ENCODE peak calls at places on chromosomes 12 and 14, in six cellular contexts. Y is heart right ventricle, K is kidney epithelial cell, J is choroid plexus epithelial cell, F is H1, N is epithelial cell of esophagus. C is an unnamed sample.

GRCh38 chr12:25054783-25055144 is 105.9 kb upstream of the BCAT1 start:
- DNase-seq in F (no peak), J (peak), Y (no peak), K (no peak), N (peak), C (peak)

GRCh38 chr14:93733231-93733630 is 55.1 kb downstream of the PRIMA1 start:
- DNase-seq in J (no peak), K (no peak), Y (no peak), N (no peak), F (no peak), C (no peak)

GRCh38 chr12:52543985-52544888 is 8.7 kb downstream of the KRT71 start:
- DNase-seq in J (no peak), N (no peak), K (no peak), Y (peak), F (no peak), C (no peak)

GRCh38 chr12:41100572-41100971 is 87.5 kb upstream of the PDZRN4 start:
- DNase-seq in K (no peak), Y (no peak), F (no peak), N (no peak), J (no peak), C (no peak)

GRCh38 chr12:131415781-131416180 is 295.1 kb upstream of the SFSWAP start:
- DNase-seq in F (peak), K (no peak), Y (no peak), N (no peak), J (no peak), C (no peak)

GRCh38 chr14:71138236-71139057 is 231.2 kb downstream of the PCNX1 start:
- DNase-seq in Y (no peak), J (no peak), F (no peak), N (no peak), K (no peak), C (no peak)

GRCh38 chr14:56027916-56028637 is 90.1 kb upstream of the PELI2 start:
- DNase-seq in N (no peak), Y (no peak), J (no peak), F (no peak), K (no peak), C (no peak)

GRCh38 chr14:68394719-68395117 is 398.1 kb downstream of the ZFP36L1 start:
- DNase-seq in J (no peak), F (peak), Y (peak), K (no peak), N (no peak), C (no peak)

GRCh38 chr12:110249105-110249504 is 31.9 kb upstream of the ATP2A2 start:
- DNase-seq in Y (no peak), N (no peak), J (no peak), K (no peak), F (no peak), C (peak)

GRCh38 chr12:45615268-45615667 is 114.2 kb upstream of the ARID2 start:
- DNase-seq in K (peak), F (no peak), Y (no peak), N (peak), J (peak), C (peak)

GRCh38 chr12:67042697-67043131 is 226.4 kb upstream of the CAND1 start:
- DNase-seq in Y (no peak), J (peak), F (no peak), N (peak), K (peak), C (peak)

GRCh38 chr12:43816168-43816567 is 10.1 kb upstream of the TWF1 start:
- DNase-seq in N (peak), K (no peak), J (no peak), Y (no peak), F (no peak), C (no peak)

GRCh38 chr14:95052016-95052585 is 105.2 kb downstream of the DICER1 start:
- DNase-seq in Y (no peak), N (no peak), K (no peak), J (no peak), F (no peak), C (no peak)

GRCh38 chr12:76888775-76889174 is 10.0 kb upstream of the CSRP2 start:
- DNase-seq in J (no peak), N (no peak), K (no peak), F (no peak), Y (no peak), C (no peak)

GRCh38 chr14:77026166-77026929 is 2.2 kb downstream of the IRF2BPL start:
- DNase-seq in N (peak), Y (peak), F (peak), K (no peak), J (peak), C (peak)

GRCh38 chr12:124954771-124955170 is 34.2 kb downstream of the DHX37 start:
- DNase-seq in Y (no peak), F (no peak), N (no peak), J (no peak), K (no peak), C (no peak)

GRCh38 chr14:106605548-106606448 is 1079.4 kb downstream of the TMEM121 start:
- DNase-seq in J (no peak), F (no peak), Y (peak), N (no peak), K (no peak), C (no peak)

GRCh38 chr12:89372584-89373370 is 20.5 kb upstream of the DUSP6 start:
- DNase-seq in F (no peak), J (no peak), Y (no peak), N (peak), K (no peak), C (no peak)

GRCh38 chr12:131529196-131530040 is 181.5 kb upstream of the SFSWAP start:
- DNase-seq in Y (no peak), F (no peak), N (no peak), K (no peak), J (no peak), C (no peak)

GRCh38 chr14:29521526-29522137 is 406.0 kb downstream of the PRKD1 start:
- DNase-seq in Y (no peak), F (peak), J (peak), N (peak), K (no peak), C (no peak)

GRCh38 chr14:91417134-91417982 is at the start of gene CCDC88C:
- DNase-seq in N (peak), Y (peak), K (no peak), J (no peak), F (peak), C (peak)

GRCh38 chr12:113478351-113479011 is 6.8 kb upstream of the LHX5 start:
- DNase-seq in F (peak), Y (no peak), K (no peak), N (no peak), J (no peak), C (no peak)

GRCh38 chr12:113479193-113479577 is 7.5 kb upstream of the LHX5 start:
- DNase-seq in F (no peak), N (no peak), K (no peak), J (no peak), Y (no peak), C (no peak)

GRCh38 chr12:113477171-113477841 is 5.6 kb upstream of the LHX5 start:
- DNase-seq in K (no peak), J (no peak), Y (no peak), F (peak), N (no peak), C (no peak)

GRCh38 chr12:113476093-113476986 is 4.7 kb upstream of the LHX5 start:
- DNase-seq in Y (no peak), F (peak), K (no peak), J (no peak), N (no peak), C (no peak)

DNA sequence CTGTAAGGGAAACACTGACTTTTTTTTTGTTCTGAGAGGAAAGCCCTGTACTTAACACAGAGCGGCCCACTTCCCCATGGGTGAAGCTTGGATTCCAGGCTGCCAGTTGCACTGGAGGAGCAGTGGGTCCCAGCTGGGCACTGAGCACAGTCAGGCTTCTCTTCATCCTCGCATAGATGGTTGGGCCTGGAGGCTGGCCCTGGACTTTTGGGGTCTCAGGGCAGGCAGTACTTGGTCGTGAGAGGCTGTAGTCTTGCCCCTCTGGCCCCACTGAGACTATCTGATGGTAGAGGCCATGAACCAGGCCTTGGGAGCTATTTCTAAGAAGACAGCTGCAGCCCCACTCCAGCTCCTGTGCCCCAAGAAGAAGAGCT is 6.2 kb upstream of the LHX5 start:
- DNase-seq in J (no peak), K (no peak), N (no peak), Y (no peak), F (no peak), C (no peak)
- TF ChIP-seq CTCF in J (no peak), K (no peak), N (no peak), Y (no peak), F (no peak), C (no peak)

DNA sequence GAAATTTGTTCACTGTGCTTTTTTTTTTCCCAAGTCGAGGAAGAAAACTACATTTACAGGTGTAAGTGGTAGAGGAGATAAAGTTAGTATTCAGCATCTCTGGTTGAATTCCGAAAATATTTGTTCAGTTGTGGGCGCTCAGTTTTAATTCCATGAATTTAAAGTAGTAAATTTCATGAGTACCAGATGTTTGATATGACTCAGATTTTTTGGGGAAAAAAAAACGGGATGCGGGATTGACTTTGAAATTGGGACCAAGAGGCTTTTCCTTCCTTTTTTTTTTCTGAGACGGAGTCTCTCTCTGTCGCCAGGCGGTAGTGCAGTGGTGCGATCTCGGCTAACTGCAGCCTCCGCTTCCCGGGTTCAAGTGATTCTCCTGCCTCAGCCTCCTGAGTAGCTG is 1.6 kb downstream of the TULP3 start:
- DNase-seq in J (no peak), K (no peak), N (no peak), Y (no peak), F (no peak), C (no peak)
- H3K4me3 ChIP-seq in J (no peak), K (no peak), N (no peak), Y (no peak), F (no peak), C (peak)

GRCh38 chr14:78152246-78153068 is 17.7 kb upstream of the NRXN3 start:
- DNase-seq in Y (no peak), F (no peak), J (no peak), K (no peak), N (peak), C (no peak)

GRCh38 chr14:78156196-78156595 is 14.0 kb upstream of the NRXN3 start:
- DNase-seq in Y (no peak), N (peak), K (no peak), F (no peak), J (no peak), C (no peak)

GRCh38 chr14:78157855-78158436 is 12.2 kb upstream of the NRXN3 start:
- DNase-seq in N (peak), K (peak), J (peak), F (peak), Y (peak), C (peak)

GRCh38 chr14:78153069-78153351 is 17.2 kb upstream of the NRXN3 start:
- DNase-seq in K (no peak), Y (no peak), J (peak), N (peak), F (no peak), C (peak)

GRCh38 chr14:78154827-78155226 is 15.3 kb upstream of the NRXN3 start:
- DNase-seq in N (no peak), K (no peak), F (peak), J (peak), Y (no peak), C (no peak)
- TF ChIP-seq CTCF in N (no peak), K (peak), F (peak), J (no peak), Y (no peak), C (no peak)

GRCh38 chr14:103528512-103529382 is at the start of gene TRMT61A:
- DNase-seq in J (peak), K (no peak), N (peak), Y (peak), F (peak), C (peak)
- H3K4me3 ChIP-seq in J (peak), K (peak), N (peak), Y (peak), F (peak), C (peak)

DNA sequence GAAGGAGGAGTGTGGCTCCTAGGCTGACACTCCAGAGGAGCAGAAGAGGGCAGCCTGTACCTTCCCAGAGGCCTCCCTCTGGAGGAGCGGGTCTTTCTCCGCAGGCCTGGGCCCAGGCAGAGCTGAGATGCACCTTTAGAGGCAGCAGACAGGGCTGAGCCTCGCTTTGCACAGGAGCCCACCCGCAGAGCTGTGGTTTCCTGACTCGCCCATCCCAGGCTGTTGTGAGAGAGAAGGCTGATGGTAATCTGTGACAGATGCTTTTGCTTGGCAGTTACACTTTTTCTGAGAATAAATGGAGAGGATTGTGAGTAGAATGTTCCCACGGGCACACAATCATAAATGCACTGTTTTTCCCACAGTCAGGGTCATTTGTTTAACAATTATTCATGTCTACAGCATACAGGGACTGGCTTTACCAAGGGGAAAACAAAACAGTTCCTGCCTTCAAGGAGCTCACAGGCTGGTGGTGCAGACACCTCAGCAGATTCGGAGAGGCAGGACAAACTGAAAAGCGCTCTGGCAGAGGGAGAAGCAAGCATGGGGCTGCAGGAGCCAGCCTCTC is 13.9 kb downstream of the EVL start:
- DNase-seq in J (peak), K (no peak), N (no peak), Y (peak), F (peak), C (peak)
- TF ChIP-seq CTCF in J (peak), K (no peak), N (no peak), Y (no peak), F (peak), C (peak)

GRCh38 chr12:64475518-64475917 is 23.6 kb downstream of the TBK1 start:
- DNase-seq in F (no peak), Y (no peak), K (no peak), J (no peak), N (no peak), C (no peak)

GRCh38 chr12:64470507-64470906 is 18.6 kb downstream of the TBK1 start:
- DNase-seq in Y (no peak), K (no peak), N (no peak), F (no peak), J (no peak), C (no peak)

GRCh38 chr12:64476844-64477243 is 24.9 kb downstream of the TBK1 start:
- DNase-seq in Y (no peak), F (no peak), K (no peak), J (no peak), N (no peak), C (no peak)

GRCh38 chr12:64469455-64470142 is 17.7 kb downstream of the TBK1 start:
- DNase-seq in Y (no peak), N (no peak), K (no peak), F (no peak), J (no peak), C (no peak)

DNA sequence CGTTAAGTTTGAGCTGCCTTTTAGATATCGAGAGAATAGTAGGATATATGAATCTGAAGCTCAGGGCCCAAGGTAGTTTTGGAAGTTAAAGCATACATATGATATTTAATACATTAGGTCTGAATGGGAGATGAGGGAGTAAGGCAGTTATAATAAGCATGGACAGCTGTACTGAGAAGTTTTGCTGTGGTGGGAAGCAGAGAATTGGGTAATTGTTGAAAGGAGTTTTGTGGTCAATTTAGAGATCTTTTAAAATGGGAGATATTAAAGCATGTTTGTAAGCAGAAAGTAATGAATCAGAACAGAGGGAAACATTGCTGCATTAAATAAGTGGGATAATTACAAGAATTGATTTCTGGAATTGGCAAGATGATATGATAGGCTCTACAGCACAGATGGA is 21.3 kb downstream of the TBK1 start:
- DNase-seq in F (no peak), Y (no peak), J (no peak), K (no peak), N (no peak), C (no peak)
- H3K4me3 ChIP-seq in F (no peak), Y (no peak), J (no peak), K (no peak), N (no peak), C (no peak)

GRCh38 chr12:12777056-12777455 is 8.4 kb upstream of the APOLD1 start:
- DNase-seq in J (no peak), N (no peak), F (no peak), K (no peak), Y (no peak), C (no peak)
- TF ChIP-seq CTCF in J (no peak), N (no peak), F (no peak), K (no peak), Y (no peak), C (no peak)

GRCh38 chr12:122646568-122647220 is 56.5 kb downstream of the HCAR2 start:
- DNase-seq in J (peak), N (peak), F (no peak), K (no peak), Y (no peak), C (peak)

GRCh38 chr12:122656298-122656697 is 46.9 kb downstream of the HCAR2 start:
- DNase-seq in Y (no peak), F (no peak), N (peak), K (no peak), J (no peak), C (no peak)

DNA sequence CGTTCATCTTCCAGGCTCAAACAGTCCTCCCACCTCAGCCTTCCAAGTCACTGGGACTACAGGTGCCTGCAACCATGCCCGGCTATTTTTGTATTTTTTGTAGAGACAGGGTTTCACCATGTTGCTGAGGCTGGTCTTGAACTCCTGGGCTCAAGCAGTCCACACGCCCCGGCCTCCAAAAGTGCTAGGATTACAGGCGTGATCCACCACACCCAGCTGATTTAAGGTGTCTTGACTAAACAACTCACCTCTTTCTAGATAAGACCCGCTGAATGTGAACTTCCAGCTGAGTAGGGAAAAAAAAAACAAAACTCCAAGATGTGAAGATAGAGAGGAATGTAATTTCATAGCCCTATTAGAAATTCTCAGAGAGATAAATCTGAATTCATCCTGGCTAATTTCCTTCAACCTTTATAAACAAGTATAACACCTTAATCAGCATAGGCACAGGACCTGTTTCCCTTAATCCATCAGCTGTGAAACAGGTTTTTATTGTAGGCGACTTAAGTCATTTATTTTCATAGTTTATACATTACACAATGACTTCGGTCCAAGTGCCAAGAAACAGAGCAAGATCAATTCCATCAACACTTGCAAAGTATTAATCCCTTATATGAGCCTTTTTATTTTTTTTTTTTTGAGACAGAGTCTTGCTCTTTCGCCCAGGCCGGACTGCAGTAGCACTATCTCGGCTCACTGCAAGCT is 51.5 kb downstream of the HCAR2 start:
- DNase-seq in J (no peak), Y (no peak), K (no peak), F (no peak), N (peak), C (no peak)
- H3K4me3 ChIP-seq in J (no peak), Y (no peak), K (no peak), F (no peak), N (no peak), C (no peak)

DNA sequence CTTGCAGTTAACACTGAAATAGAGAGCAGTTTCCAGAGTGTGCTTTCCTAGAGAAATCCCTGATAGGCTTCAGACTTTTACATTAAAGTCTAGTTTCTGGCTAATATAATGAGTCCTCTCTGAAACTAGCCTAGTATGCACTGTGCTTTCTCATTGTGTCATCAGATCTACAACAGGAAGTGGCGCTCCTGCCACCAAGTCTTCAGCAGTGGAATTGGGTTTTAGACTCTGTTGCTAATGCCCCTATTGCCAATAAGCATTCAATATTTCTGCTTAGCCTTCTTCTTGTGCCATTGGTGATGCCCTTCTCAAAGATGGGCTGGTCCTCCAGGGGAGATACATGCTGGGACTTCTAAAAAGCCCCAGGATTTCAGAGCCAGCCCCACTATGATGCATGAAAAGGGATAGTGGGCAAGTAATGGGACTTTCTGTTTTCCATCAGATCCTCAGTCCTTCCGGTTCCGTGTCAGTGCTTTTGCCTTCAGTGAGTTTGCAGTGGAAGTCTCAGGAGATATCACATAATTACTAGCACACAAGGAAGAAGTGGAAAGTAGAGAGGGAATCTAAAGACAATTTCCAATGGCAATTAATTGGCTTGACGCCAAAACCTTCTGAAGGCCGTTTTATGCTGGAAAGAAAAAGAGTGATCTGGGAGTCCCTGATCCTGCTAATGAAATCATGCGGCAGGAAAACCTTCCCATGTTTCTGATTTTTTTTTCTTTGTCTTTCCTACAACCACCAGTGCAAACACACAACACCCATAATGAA is 50.0 kb downstream of the SSPN start:
- DNase-seq in Y (no peak), K (no peak), N (no peak), J (no peak), F (no peak), C (no peak)
- TF ChIP-seq CTCF in Y (no peak), K (no peak), N (no peak), J (no peak), F (no peak), C (no peak)

C was measured in astrocyte of the spinal cord.